ENCODE peak calls at places on chromosome 16, in eight cellular contexts. Y is NT2/D1; J is heart left ventricle; F is gastrocnemius medialis; A is CD8-positive, alpha-beta memory T cell; R is IMR-90; I is upper lobe of right lung; B is heart right ventricle. N is an unnamed sample.

GRCh38 chr16:57529324-57530103 is 6.9 kb downstream of the CCDC102A start:
- DNase-seq in I (peak), A (peak), B (no peak), Y (no peak), J (no peak), R (no peak), F (peak), N (peak)

GRCh38 chr16:61580579-61580978 is 455.7 kb downstream of the CDH8 start:
- DNase-seq in J (no peak), B (no peak), R (no peak), I (peak), A (no peak), Y (no peak), F (no peak), N (peak)

GRCh38 chr16:85395207-85395912 is 217.8 kb upstream of the GSE1 start:
- DNase-seq in F (peak), B (peak), J (peak), I (peak), R (peak), A (peak), Y (no peak), N (peak)

GRCh38 chr16:11233727-11234376 is 22.2 kb downstream of the SOCS1 start:
- DNase-seq in A (no peak), R (no peak), I (no peak), B (no peak), F (no peak), J (no peak), Y (no peak), N (no peak)

GRCh38 chr16:86080131-86080875 is 181.3 kb downstream of the IRF8 start:
- DNase-seq in I (peak), B (no peak), Y (no peak), F (no peak), R (no peak), A (no peak), J (no peak), N (peak)

GRCh38 chr16:74275031-74275636 is 21.5 kb upstream of the PSMD7 start:
- DNase-seq in J (no peak), R (peak), I (no peak), A (no peak), B (no peak), Y (no peak), F (no peak), N (no peak)

GRCh38 chr16:4067262-4068001 is 48.8 kb downstream of the ADCY9 start:
- DNase-seq in R (peak), J (no peak), F (no peak), Y (no peak), I (no peak), A (no peak), B (no peak), N (no peak)

GRCh38 chr16:22220076-22220453 is 14.0 kb downstream of the EEF2K start:
- DNase-seq in I (peak), Y (no peak), B (peak), F (peak), A (no peak), R (peak), J (peak), N (peak)

GRCh38 chr16:62167551-62167950 is 131.3 kb upstream of the CDH8 start:
- DNase-seq in F (no peak), R (no peak), Y (no peak), A (no peak), B (no peak), I (no peak), J (no peak), N (no peak)

GRCh38 chr16:87794485-87795078 is 28.8 kb upstream of the KLHDC4 start:
- DNase-seq in J (no peak), A (no peak), I (no peak), Y (no peak), F (no peak), R (no peak), B (no peak), N (no peak)

GRCh38 chr16:47815655-47816054 is 340.1 kb downstream of the ABCC12 start:
- DNase-seq in Y (no peak), I (no peak), J (no peak), A (no peak), B (no peak), R (no peak), F (no peak), N (no peak)

GRCh38 chr16:84465154-84465553 is 39.3 kb downstream of the MEAK7 start:
- DNase-seq in J (peak), R (no peak), A (no peak), F (no peak), Y (no peak), I (peak), B (no peak), N (no peak)

GRCh38 chr16:85615014-85615851 is 2.1 kb downstream of the GSE1 start:
- DNase-seq in A (peak), J (peak), I (peak), Y (no peak), R (no peak), F (peak), B (peak), N (peak)

GRCh38 chr16:51062039-51062438 is 89.0 kb downstream of the SALL1 start:
- DNase-seq in I (no peak), B (no peak), A (no peak), Y (no peak), F (no peak), R (no peak), J (no peak), N (no peak)

GRCh38 chr16:49835116-49835880 is 20.6 kb downstream of the ZNF423 start:
- DNase-seq in I (no peak), A (no peak), R (no peak), F (peak), B (peak), Y (no peak), J (no peak), N (peak)

GRCh38 chr16:63530974-63531373 is 1494.7 kb upstream of the CDH8 start:
- DNase-seq in J (no peak), I (no peak), Y (no peak), F (no peak), R (no peak), A (no peak), B (peak), N (no peak)

GRCh38 chr16:65579050-65579449 is 457.2 kb upstream of the CDH11 start:
- DNase-seq in F (no peak), Y (peak), A (no peak), B (no peak), R (no peak), I (no peak), J (no peak), N (no peak)

GRCh38 chr16:66264311-66265105 is 102.0 kb upstream of the CDH5 start:
- DNase-seq in I (peak), Y (no peak), A (no peak), F (no peak), B (no peak), J (no peak), R (no peak), N (no peak)

GRCh38 chr16:4263504-4264436 is 9.1 kb downstream of the TFAP4 start:
- DNase-seq in F (peak), J (peak), Y (no peak), I (peak), R (peak), B (peak), A (no peak), N (peak)

GRCh38 chr16:85425061-85425662 is 188.0 kb upstream of the GSE1 start:
- DNase-seq in R (no peak), Y (no peak), A (peak), I (peak), J (peak), F (no peak), B (no peak), N (peak)

GRCh38 chr16:57166951-57167350 is 18.9 kb downstream of the PSME3IP1 start:
- DNase-seq in R (peak), J (no peak), B (no peak), I (no peak), F (no peak), Y (no peak), A (no peak), N (no peak)

GRCh38 chr16:11258553-11259287 is 2.7 kb upstream of the SOCS1 start:
- DNase-seq in F (peak), I (no peak), R (no peak), B (peak), A (peak), J (peak), Y (no peak), N (peak)

GRCh38 chr16:48963901-48964615 is 317.6 kb downstream of the CBLN1 start:
- DNase-seq in J (no peak), R (peak), B (no peak), I (no peak), Y (no peak), A (no peak), F (no peak), N (no peak)

GRCh38 chr16:25079637-25080375 is 31.7 kb upstream of the LCMT1 start:
- DNase-seq in I (no peak), Y (no peak), A (no peak), B (no peak), F (no peak), R (no peak), J (no peak), N (no peak)
- H3K4me3 ChIP-seq in I (no peak), Y (no peak), A (no peak), B (no peak), F (no peak), R (no peak), J (no peak), N (no peak)

GRCh38 chr16:673399-673991 is 2.0 kb upstream of the RHBDL1 start:
- DNase-seq in B (no peak), R (no peak), Y (no peak), J (no peak), I (no peak), A (no peak), F (no peak), N (no peak)

GRCh38 chr16:676565-677297 is 1.3 kb downstream of the RHBDL1 start:
- DNase-seq in J (no peak), A (peak), B (no peak), I (peak), F (no peak), R (no peak), Y (no peak), N (no peak)

GRCh38 chr16:674214-674881 is 1.1 kb upstream of the RHBDL1 start:
- DNase-seq in A (no peak), B (no peak), I (no peak), Y (no peak), F (no peak), J (no peak), R (no peak), N (no peak)

GRCh38 chr16:675884-676564 is 553 bp downstream of the RHBDL1 start:
- DNase-seq in I (no peak), B (no peak), F (no peak), A (no peak), J (no peak), Y (no peak), R (no peak), N (no peak)

DNA sequence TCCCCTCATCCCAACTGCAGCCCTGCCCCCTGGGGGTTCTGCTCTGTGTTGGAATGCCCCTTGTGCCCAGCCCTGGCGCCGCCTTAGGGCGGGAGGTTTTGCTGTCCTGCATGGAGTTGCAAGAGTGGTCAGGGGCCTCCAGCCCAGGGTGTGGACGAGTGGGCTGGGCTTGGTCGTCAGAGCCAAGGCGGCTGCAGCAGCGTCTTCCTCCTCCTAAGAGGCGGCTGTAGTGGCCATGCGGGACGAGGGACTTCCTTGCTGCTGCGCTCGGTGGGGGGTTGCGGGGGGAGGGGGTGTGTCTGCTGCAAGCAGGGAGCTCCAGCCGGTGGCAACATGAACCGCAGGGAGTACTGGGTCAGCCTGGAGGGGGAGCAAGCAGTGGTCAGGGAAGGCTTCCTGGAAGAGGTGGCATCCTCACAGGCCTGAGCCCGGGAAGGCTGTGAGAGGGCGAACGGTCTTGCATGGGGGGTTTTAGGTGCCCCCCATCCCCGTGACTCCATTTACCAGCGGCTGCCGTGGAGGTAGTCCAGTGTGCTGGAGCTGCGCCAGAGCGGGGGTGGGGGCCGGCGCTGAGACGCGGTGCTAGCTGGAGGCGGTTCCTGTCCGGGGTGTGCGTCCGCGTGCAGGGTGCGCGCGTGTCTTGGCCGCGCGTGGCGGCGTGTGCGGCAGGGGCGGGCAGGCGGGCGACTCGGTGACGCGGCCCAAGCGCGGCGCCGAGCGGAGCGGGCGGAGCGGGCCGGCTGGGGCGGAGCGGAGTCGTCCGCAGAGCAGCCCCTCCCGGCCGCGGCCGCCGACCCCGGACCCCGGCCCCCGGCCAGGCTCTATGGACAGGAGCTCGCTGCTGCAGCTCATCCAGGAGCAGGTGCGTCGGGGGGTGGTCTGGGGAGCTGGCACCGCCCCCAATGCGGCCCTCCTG is at the start of gene RHBDL1:
- DNase-seq in B (peak), A (no peak), R (peak), Y (no peak), J (no peak), F (no peak), I (no peak), N (no peak)
- H3K4me3 ChIP-seq in B (peak), A (no peak), R (peak), Y (peak), J (peak), F (peak), I (peak), N (no peak)

DNA sequence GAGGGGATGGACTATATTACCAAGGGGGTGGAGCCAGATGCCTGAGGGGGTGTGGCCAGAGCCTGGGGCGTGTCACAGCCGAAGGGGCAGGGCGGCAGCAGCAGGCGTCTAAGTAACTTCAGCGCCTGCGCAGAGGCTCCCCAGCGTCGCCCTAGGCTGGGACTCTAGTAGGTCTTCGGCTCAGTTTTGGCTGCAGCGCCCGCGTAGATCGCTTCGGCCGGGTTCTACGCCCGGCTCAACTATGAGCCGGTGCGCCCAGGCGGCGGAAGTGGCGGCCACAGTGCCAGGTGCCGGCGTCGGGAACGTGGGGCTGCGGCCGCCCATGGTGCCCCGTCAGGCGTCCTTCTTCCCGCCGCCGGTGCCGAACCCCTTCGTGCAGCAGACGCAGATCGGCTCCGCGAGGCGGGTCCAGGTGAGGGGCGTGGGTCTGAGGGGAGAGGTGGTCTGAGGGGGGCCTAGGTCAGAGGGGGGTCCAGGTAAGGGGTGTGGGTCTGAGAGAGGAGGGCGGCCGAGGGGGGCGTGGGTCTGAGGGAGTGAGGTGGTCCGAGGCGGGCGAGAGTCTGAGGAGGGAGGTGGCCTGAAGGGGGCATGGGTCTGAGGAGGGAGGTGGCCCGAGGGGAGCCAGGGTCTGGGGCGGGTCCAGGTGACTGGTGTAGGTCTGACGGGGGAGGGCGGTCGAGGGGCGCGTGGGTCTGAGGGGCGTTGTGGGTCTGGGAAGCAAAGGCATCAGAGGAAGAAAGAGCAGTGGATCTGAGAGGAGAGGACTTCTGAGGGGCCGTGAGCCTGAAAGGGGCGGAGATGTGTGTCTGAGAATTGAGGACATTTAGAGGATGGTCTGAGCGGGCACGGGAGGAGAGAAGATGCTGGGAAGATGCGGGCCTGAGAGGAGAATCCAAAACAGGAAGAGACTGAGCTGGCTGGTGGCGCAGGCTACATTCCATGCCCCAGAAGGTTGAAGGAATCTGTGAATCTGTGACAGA is at the start of gene LPCAT2:
- DNase-seq in J (peak), B (peak), F (peak), Y (peak), A (no peak), I (peak), R (peak), N (peak)
- H3K4me3 ChIP-seq in J (peak), B (peak), F (peak), Y (peak), A (no peak), I (peak), R (peak), N (peak)

GRCh38 chr16:67391424-67392300 is 1.6 kb downstream of the TPPP3 start:
- DNase-seq in I (peak), J (peak), A (no peak), Y (no peak), F (no peak), R (no peak), B (peak), N (no peak)

GRCh38 chr16:67393790-67394270 is 532 bp upstream of the TPPP3 start:
- DNase-seq in I (no peak), B (no peak), J (no peak), F (no peak), Y (no peak), A (no peak), R (no peak), N (no peak)

GRCh38 chr16:67390816-67391423 is 2.4 kb downstream of the TPPP3 start:
- DNase-seq in I (peak), A (no peak), Y (no peak), F (no peak), R (no peak), J (no peak), B (no peak), N (no peak)

GRCh38 chr16:67393111-67393789 is at the start of gene TPPP3:
- DNase-seq in A (peak), I (peak), R (peak), Y (peak), F (peak), J (peak), B (peak), N (peak)

DNA sequence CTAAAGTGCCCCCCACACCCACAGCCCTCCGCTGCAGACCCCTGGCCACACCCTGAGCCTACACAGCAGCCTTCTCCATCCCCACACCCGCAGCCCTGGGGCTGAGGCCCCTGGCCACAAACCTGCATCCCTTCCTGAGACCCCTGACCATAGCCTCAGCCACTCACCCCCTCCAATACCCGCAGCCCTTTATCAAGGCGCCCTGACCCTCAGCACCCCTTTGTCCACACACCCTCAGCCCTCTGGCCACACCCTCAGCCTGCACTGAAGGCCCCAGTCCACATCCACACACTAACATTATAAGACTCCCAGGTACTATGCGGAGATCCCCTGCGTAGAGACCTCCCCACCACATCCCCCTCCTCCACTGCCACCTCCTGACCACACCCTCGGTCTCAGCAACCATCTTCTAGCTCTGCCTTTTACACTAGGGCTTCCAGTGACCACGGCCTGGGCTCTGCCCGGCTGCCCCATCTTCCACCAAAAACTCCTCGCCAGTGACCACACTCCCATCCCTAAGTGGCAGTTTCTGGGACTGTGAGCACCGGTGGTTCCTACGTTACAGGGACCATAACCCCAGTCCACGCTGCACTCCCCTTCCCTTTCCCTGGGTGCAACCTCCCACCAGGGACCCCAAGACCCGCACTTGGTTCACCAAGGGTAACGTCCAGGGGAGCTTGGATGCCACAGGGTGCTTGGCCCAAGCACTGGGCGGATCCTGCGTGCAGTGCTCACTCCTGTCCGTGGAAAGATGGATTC is 818 bp downstream of the TPPP3 start:
- DNase-seq in J (no peak), B (no peak), A (no peak), Y (no peak), R (no peak), I (peak), F (no peak), N (peak)
- H3K4me3 ChIP-seq in J (peak), B (peak), A (no peak), Y (peak), R (no peak), I (peak), F (peak), N (peak)

GRCh38 chr16:81739503-81739902 is 39.6 kb upstream of the PLCG2 start:
- DNase-seq in J (no peak), Y (no peak), F (no peak), R (no peak), B (no peak), A (no peak), I (no peak), N (no peak)

GRCh38 chr16:81734632-81735434 is 44.3 kb upstream of the PLCG2 start:
- DNase-seq in J (no peak), R (no peak), F (no peak), B (no peak), A (no peak), I (no peak), Y (no peak), N (no peak)

GRCh38 chr16:81737885-81738536 is 41.1 kb upstream of the PLCG2 start:
- DNase-seq in I (peak), R (peak), Y (peak), A (peak), B (peak), J (peak), F (peak), N (peak)

GRCh38 chr16:81740163-81740562 is 38.9 kb upstream of the PLCG2 start:
- DNase-seq in I (no peak), R (no peak), J (no peak), Y (no peak), F (no peak), B (no peak), A (no peak), N (no peak)

DNA sequence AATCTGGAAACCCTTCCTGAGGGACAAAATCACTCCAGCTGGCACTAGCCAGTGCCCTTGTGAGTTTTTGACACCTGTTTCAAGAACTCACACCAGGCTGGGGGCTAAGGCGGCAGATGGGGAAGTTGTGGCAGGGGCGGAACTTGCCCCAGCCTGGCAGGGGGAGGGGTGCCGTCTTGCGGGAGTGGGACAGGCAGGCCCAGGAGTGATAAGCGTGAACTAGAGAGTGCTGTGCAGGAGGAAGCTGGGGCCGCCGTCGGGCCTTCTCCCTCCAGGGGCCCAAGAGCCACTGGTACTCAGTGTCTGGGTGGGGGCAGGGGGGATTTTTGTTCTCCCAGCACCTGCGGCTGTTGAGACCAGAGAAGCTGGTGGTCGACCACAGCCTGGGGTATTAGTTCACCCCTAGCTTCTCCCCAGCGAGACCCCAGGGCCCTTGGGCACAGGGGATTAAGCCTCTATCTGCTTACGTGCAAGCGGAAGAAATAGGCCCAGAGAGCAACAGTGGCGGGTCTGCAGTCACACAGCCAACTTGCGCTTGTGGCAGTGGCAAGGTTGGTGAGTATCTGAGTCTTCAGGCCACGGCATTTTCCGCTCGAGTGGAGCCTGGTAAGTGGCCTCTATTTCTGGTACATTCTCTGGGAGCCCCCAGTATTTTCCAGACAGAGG is 40.1 kb upstream of the PLCG2 start:
- DNase-seq in I (peak), F (peak), R (no peak), J (peak), A (no peak), B (peak), Y (no peak), N (peak)
- H3K4me3 ChIP-seq in I (no peak), F (no peak), R (no peak), J (no peak), A (no peak), B (no peak), Y (no peak), N (no peak)